ENCODE peak calls at places on chromosomes 11 and 22, in four cellular contexts. L, O, M and J are unnamed samples.
A peak's percentile ranks its signal among the peaks of the same experiment; 100 is the strongest.

GRCh38 chr11:325796-326591 is 5.3 kb upstream of the IFITM3 start:
- DNase-seq in L (no peak), O (no peak), M (no peak), J (no peak)

GRCh38 chr11:80980221-80980620 is 1539.4 kb upstream of the TENM4 start:
- DNase-seq in L (no peak), O (no peak), M (no peak), J (peak; percentile 57)

GRCh38 chr11:4697583-4697982 is at the start of gene OR51E2:
- DNase-seq in L (no peak), O (peak; percentile 7), M (peak; percentile 78), J (no peak)

GRCh38 chr22:49856343-49856742 is 2.7 kb downstream of the ZBED4 start:
- DNase-seq in L (no peak), O (no peak), M (no peak), J (no peak)

GRCh38 chr11:2150206-2150847 is 10.7 kb downstream of the INS start:
- DNase-seq in L (no peak), O (no peak), M (peak; percentile 59), J (peak; percentile 75)

GRCh38 chr22:20422965-20423635 is 14.5 kb downstream of the SCARF2 start:
- DNase-seq in L (no peak), O (no peak), M (no peak), J (no peak)

GRCh38 chr22:22870577-22871398 is 16.8 kb upstream of the IGLL5 start:
- DNase-seq in L (no peak), O (peak; percentile 66), M (no peak), J (no peak)

GRCh38 chr11:74819400-74819799 is 70.8 kb downstream of the RNF169 start:
- DNase-seq in L (no peak), O (no peak), M (peak; percentile 55), J (peak; percentile 44)

GRCh38 chr22:24003887-24004286 is 1.4 kb downstream of the GSTT4 start:
- DNase-seq in L (no peak), O (no peak), M (no peak), J (no peak)

GRCh38 chr11:63614136-63614664 is at the start of gene PLAAT3:
- DNase-seq in L (no peak), O (peak; percentile 92), M (no peak), J (peak; percentile 58)

GRCh38 chr11:85737738-85738137 is 51.7 kb upstream of the CCDC89 start:
- DNase-seq in L (no peak), O (no peak), M (no peak), J (no peak)

GRCh38 chr11:134445601-134446325 is 33.7 kb upstream of the B3GAT1 start:
- DNase-seq in L (no peak), O (no peak), M (no peak), J (no peak)

GRCh38 chr11:117930208-117930570 is 987 bp upstream of the TMPRSS13 start:
- DNase-seq in L (no peak), O (no peak), M (no peak), J (no peak)

GRCh38 chr11:34346551-34346950 is 11.3 kb downstream of the ABTB2 start:
- DNase-seq in L (no peak), O (no peak), M (no peak), J (no peak)

GRCh38 chr11:98940913-98941312 is 79.8 kb upstream of the CNTN5 start:
- DNase-seq in L (no peak), O (peak; percentile 1), M (no peak), J (no peak)

GRCh38 chr22:40178417-40179409 is 988 bp downstream of the TNRC6B start:
- DNase-seq in L (no peak), O (peak; percentile 57), M (peak; percentile 57), J (peak; percentile 71)

GRCh38 chr11:103112364-103112763 is 3.1 kb downstream of the DYNC2H1 start:
- DNase-seq in L (no peak), O (no peak), M (no peak), J (no peak)

GRCh38 chr22:27810566-27810965 is 9.0 kb upstream of the MN1 start:
- DNase-seq in L (no peak), O (no peak), M (peak; percentile 68), J (no peak)

GRCh38 chr22:45314054-45314721 is 4.5 kb downstream of the FAM118A start:
- DNase-seq in L (no peak), O (peak; percentile 91), M (no peak), J (no peak)

GRCh38 chr22:45312856-45313255 is 3.1 kb downstream of the FAM118A start:
- DNase-seq in L (no peak), O (no peak), M (no peak), J (no peak)

GRCh38 chr22:45310331-45311032 is 748 bp downstream of the FAM118A start:
- DNase-seq in L (no peak), O (peak; percentile 27), M (no peak), J (peak; percentile 21)

GRCh38 chr22:45311033-45311531 is 1.3 kb downstream of the FAM118A start:
- DNase-seq in L (no peak), O (no peak), M (no peak), J (no peak)

DNA sequence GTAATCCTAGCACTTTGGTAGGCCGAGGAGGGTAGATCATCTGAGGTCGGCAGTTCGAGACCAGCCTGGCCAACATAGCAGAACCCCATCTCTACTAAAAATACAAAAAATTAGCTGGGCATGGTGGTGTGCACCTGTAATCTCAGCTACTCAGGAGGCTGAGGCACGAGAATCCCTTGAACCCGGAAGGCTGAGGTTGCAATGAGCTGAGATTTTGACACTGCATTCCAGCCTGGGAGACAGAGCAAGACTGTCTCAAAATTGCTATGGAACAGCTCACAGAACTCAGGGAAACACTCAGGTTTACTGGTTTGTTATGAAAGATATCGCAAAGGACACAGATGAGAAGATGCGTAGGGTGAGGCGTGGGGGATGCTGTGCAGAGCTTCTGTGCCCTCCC is 2.7 kb downstream of the FAM118A start:
- DNase-seq in L (no peak), O (no peak), M (no peak), J (no peak)
- TF ChIP-seq FOS in L (no peak), O (no peak), M (no peak), J (no peak)

GRCh38 chr11:68010058-68011041 is at the start of gene ALDH3B1:
- DNase-seq in L (no peak), O (peak; percentile 86), M (peak; percentile 70), J (peak; percentile 40)
- TF ChIP-seq CTCF in L (no peak), O (no peak), M (peak; percentile 9), J (no peak)

DNA sequence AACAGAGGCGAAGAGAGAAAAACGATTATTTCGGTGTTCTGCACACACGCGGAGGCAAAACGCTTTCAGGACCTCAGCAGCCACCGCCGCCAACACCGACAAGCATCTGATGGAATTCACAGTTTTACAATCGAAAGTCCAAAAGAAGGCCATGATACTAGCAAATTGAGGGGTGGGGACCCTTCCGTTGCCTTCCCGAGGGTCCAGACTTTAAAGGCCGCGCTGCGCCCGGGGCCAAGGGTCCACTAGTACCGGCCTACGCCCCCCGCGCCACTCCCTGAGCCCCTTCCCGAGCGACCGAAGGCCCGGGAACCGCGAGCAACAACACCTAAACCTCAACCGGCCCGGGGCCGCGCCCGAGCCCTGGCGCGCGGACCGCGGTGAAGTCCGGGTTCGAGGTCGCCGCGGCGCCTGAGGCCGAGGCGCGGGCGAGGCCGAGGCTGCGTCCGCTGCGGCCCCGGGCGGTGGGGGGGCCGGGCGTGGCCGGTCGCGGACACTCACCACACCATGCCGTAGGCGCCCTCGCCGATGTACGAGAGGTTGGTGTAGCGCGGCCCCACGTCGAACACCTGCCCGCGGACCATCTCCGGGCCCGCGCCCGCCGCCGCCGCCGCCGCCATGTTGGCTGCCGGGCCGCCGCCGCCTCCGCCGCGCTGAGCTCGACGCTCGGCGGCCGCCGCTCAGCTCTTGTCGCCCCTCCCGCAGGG is 471 bp downstream of the MAPK1 start:
- DNase-seq in L (no peak), O (peak; percentile 87), M (no peak), J (no peak)
- TF ChIP-seq FOS in L (no peak), O (no peak), M (no peak), J (no peak)

GRCh38 chr11:116281173-116282160 is 491.3 kb downstream of the BUD13 start:
- DNase-seq in L (no peak), O (peak; percentile 10), M (no peak), J (no peak)

GRCh38 chr11:116284930-116285329 is 487.9 kb downstream of the BUD13 start:
- DNase-seq in L (no peak), O (no peak), M (no peak), J (no peak)

GRCh38 chr11:116287866-116288265 is 484.9 kb downstream of the BUD13 start:
- DNase-seq in L (no peak), O (no peak), M (no peak), J (no peak)

GRCh38 chr11:116282481-116282880 is 490.3 kb downstream of the BUD13 start:
- DNase-seq in L (no peak), O (no peak), M (no peak), J (no peak)

GRCh38 chr11:116283300-116283699 is 489.5 kb downstream of the BUD13 start:
- DNase-seq in L (no peak), O (no peak), M (no peak), J (no peak)
- TF ChIP-seq CTCF in L (no peak), O (no peak), M (no peak), J (no peak)

GRCh38 chr11:15489281-15489680 is 374.6 kb downstream of the INSC start:
- DNase-seq in L (no peak), O (no peak), M (no peak), J (no peak)

GRCh38 chr11:15485432-15485831 is 370.7 kb downstream of the INSC start:
- DNase-seq in L (no peak), O (no peak), M (no peak), J (no peak)

GRCh38 chr11:15481871-15482270 is 367.1 kb downstream of the INSC start:
- DNase-seq in L (no peak), O (no peak), M (no peak), J (no peak)

GRCh38 chr11:15483205-15483604 is 368.5 kb downstream of the INSC start:
- DNase-seq in L (no peak), O (no peak), M (no peak), J (no peak)

GRCh38 chr11:15484398-15484797 is 369.7 kb downstream of the INSC start:
- DNase-seq in L (no peak), O (no peak), M (no peak), J (no peak)
- TF ChIP-seq FOS in L (no peak), O (no peak), M (no peak), J (no peak)

GRCh38 chr11:59264736-59265135 is 52.0 kb upstream of the MPEG1 start:
- DNase-seq in L (no peak), O (no peak), M (no peak), J (no peak)

GRCh38 chr11:59266491-59266890 is 53.8 kb upstream of the MPEG1 start:
- DNase-seq in L (no peak), O (no peak), M (no peak), J (no peak)

GRCh38 chr11:59267738-59268475 is 55.2 kb upstream of the MPEG1 start:
- DNase-seq in L (no peak), O (peak; percentile 9), M (no peak), J (no peak)

GRCh38 chr11:59267196-59267595 is 54.5 kb upstream of the MPEG1 start:
- DNase-seq in L (peak; percentile 59), O (no peak), M (no peak), J (no peak)

GRCh38 chr11:59265735-59266134 is 53.0 kb upstream of the MPEG1 start:
- DNase-seq in L (no peak), O (no peak), M (no peak), J (no peak)
- TF ChIP-seq CTCF in L (no peak), O (no peak), M (no peak), J (no peak)

DNA sequence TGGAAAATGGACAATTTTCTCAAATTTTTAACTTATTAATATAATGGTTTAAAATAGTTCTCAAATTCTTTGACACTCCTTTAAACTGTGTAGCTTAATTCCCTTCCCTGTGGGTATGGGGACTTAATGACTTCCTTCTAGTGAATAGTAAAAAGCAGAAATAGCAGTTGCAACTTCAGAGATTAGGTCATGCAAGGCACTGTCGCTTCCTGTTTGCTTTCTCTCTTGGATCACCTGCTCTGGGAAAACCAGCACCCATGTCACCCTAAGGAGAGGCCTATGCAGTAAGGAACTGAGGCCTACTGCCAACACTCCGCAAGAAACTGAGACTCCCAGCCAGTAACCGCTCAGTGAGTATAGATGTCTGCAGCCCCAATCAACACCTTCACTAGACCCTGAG is 5.5 kb upstream of the PANX3 start:
- DNase-seq in L (no peak), O (no peak), M (no peak), J (no peak)
- TF ChIP-seq FOS in L (no peak), O (no peak), M (no peak), J (no peak)